ENCODE peak calls at places on chromosomes 16 and 17, in four cellular contexts. Z, V, T and F are unnamed samples. For H3K79me1, the result is how much of the 10 kb centered on the place peaks cover.

GRCh38 chr17:147796-148740 is 10.7 kb downstream of the SCGB1C2 start:
- DNase-seq in Z (no peak), V (no peak), T (no peak), F (no peak)

GRCh38 chr16:5634781-5635180 is 537.2 kb upstream of the EEF2KMT start:
- DNase-seq in Z (no peak), V (no peak), T (no peak), F (no peak)

GRCh38 chr17:68512967-68513474 is 791 bp downstream of the PRKAR1A start:
- DNase-seq in Z (no peak), V (no peak), T (peak), F (peak)

GRCh38 chr17:35588196-35588920 is 1.2 kb downstream of the AP2B1 start:
- DNase-seq in Z (no peak), V (no peak), T (peak), F (peak)

GRCh38 chr16:55725055-55725777 is 69.4 kb downstream of the SLC6A2 start:
- DNase-seq in Z (no peak), V (no peak), T (no peak), F (no peak)

GRCh38 chr16:83400234-83400633 is 407.5 kb upstream of the HSBP1 start:
- DNase-seq in Z (peak), V (no peak), T (no peak), F (no peak)

GRCh38 chr17:52027620-52028019 is 130.9 kb downstream of the CA10 start:
- DNase-seq in Z (no peak), V (no peak), T (no peak), F (peak)

GRCh38 chr16:66515543-66516171 is 34.3 kb downstream of the TK2 start:
- DNase-seq in Z (peak), V (no peak), T (peak), F (peak)

GRCh38 chr16:52068447-52069074 is 478.4 kb downstream of the TOX3 start:
- DNase-seq in Z (peak), V (peak), T (peak), F (peak)

DNA sequence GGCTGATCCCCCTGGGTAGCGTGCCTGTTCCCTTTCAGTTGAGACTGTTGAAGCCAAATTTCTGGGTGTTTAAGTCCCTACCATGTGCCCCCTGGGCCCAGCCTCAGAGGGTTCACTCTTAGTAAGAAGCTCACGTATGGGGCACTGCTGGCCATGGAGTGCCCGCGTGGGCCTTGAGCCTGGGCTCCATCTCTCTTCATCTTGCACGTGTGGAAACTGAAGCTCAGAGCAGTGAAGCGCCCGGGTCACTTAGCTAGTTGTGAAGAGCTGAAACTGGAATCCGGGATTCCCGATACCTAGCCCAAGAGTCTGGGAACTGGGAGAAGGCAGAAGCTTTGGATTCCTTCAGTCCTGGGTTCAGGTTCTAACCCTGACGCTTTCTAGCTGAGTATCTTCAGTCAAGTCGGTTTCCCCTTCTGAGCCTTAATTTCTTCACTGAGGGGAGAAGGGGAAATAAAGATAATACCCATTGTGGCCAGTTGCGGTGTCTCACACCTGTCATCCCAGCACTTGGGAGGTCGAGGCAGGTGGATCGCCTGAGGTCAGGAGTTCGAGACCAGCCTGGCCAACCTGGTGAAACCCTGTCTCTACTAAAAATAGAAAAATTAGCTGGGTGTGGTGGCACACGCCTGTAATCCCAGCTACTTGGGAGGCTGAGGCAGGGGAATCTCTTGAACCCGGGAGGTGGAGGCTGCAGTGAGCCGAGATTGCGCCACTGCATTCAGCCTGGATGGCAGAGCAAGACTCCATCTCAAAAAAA is 103.9 kb downstream of the OR1D5 start:
- DNase-seq in Z (peak), V (no peak), T (no peak), F (no peak)
- H3K79me1 ChIP-seq in Z (under half), V (under half), T (under half), F (under half)

GRCh38 chr17:49914664-49915063 is 54.3 kb upstream of the DLX4 start:
- DNase-seq in Z (no peak), V (no peak), T (no peak), F (no peak)
- H3K79me1 ChIP-seq in Z (under half), V (under half), T (under half), F (under half)

GRCh38 chr16:57619133-57619605 is 9.3 kb upstream of the ADGRG1 start:
- DNase-seq in Z (no peak), V (no peak), T (no peak), F (no peak)
- H3K79me1 ChIP-seq in Z (under half), V (under half), T (under half), F (under half)

GRCh38 chr16:81450783-81451491 is 6.3 kb downstream of the CMIP start:
- DNase-seq in Z (no peak), V (no peak), T (no peak), F (no peak)
- H3K79me1 ChIP-seq in Z (under half), V (under half), T (under half), F (half or more)

DNA sequence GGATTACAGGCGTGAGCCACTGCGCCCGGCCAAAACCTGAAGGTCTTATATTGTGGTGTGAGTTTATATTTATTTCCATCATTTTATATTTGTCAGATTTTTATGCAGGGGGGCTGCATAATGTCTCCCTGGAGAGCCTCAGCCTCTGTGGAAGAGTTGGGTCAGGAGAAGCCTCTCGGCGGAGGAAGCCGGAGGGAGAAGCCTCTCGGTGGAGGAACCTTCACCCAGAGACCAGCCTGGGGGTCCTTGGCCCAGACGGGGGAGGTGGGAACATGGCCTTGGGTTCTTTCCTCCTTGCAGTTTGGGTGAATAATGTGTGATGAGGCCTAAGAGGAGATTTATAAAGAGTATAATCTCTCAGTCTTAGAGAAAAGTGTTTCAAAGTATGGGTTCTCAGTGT is 22.4 kb upstream of the ZNF750 start:
- DNase-seq in Z (no peak), V (no peak), T (no peak), F (no peak)
- H3K79me1 ChIP-seq in Z (under half), V (under half), T (under half), F (under half)

DNA sequence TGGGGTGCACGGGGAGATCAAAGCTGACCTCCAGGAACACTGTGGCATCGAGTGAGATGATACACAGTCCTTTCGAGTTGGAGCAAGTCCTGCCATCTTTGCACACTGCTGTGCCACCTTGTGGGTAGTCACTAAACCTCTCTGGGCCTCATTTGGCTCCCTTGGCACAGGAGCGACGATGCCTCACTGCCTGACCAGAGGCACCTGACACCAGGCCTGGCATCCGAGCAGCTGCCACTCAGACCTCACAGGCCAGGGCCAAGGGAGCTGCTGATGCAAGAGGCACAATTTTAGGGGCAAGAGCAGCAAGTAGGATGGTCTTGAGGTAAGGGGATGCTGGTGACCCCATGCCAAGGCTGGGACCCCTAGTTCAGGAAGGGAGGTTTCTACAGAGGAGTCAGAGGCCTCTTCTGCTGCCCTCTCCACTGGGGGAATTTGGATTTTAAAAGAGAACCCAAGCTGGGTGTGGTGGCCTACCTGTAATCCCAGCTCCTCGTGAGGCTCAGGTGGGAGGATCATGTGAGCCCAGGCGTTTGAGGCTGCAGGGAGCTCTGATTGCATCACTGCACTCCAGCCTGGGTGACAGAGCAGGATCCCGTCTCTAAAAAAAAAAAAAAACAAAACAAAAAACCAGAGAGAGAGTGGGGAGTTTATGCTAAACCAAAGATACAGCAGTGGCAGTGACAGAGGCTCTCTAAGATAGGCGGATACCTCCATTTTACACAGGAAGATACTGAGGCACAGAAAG is 6.7 kb upstream of the ADGRG1 start:
- DNase-seq in Z (no peak), V (no peak), T (no peak), F (no peak)
- H3K79me1 ChIP-seq in Z (under half), V (under half), T (under half), F (under half)

GRCh38 chr17:40555296-40556190 is 9.7 kb downstream of the CCR7 start:
- DNase-seq in Z (no peak), V (no peak), T (no peak), F (no peak)
- H3K79me1 ChIP-seq in Z (under half), V (under half), T (under half), F (under half)

GRCh38 chr16:85788819-85789218 is 10.5 kb downstream of the EMC8 start:
- DNase-seq in Z (no peak), V (no peak), T (no peak), F (no peak)
- H3K79me1 ChIP-seq in Z (under half), V (under half), T (half or more), F (half or more)

DNA sequence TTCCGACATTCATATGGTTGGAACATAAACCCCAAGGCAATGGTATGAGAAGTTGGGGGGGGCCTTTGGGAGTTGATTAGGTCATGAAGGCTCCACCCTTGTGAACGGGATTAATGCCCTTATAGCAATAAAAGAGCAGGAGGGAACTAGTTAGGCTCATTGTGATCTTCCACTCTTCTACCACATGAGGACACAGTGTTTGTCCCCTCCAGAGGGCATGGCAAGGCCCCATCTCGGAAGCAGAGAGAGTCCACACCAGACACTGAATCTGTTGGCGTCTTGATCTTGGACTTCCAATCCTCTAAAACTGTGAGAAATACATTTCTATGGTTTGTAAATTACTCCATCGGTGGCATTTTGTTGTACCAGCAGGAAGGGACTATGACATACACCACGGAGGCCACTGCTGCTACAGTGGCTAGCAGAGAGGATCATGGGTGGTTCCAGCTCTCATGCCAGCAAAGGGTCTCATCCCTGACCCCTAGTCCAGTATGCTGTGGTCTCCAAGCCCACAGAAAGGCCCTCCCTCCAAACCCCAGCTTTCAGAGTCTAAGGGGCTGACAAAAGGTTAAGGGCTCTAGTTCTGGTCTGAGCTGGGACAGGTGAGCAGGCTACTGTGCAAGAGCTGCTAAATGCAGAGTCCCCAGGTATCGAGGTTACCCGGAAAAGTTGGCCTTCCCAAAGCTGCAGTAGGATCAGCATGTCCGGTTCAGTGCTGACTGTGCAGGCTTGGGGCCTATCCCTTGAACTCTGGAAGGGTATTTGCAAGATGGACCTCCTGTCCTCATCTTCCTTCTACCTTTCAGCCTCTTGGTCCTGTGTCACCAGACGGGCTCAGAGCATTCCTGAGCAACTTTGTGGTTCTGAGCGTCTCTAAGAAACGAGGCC is 12.2 kb downstream of the CCR7 start:
- DNase-seq in Z (peak), V (no peak), T (no peak), F (no peak)
- H3K79me1 ChIP-seq in Z (under half), V (under half), T (under half), F (under half)

GRCh38 chr16:87958632-87959031 is 7.4 kb downstream of the BANP start:
- DNase-seq in Z (no peak), V (no peak), T (no peak), F (no peak)
- H3K79me1 ChIP-seq in Z (under half), V (under half), T (under half), F (under half)